ENCODE peak calls at places on chromosomes 4 and X, in five cellular contexts. One of them, this sample, is unnamed.

GRCh38 chr4:37487668-37488067 is 198.5 kb downstream of the RELL1 start:
- DNase-seq in dorsolateral prefrontal cortex: no peak
- DNase-seq in HCT116: no peak
- DNase-seq in GM12865: no peak
- DNase-seq in fibroblast of lung: no peak
- DNase-seq in this sample: no peak

GRCh38 chr4:3112979-3113469 is 38.5 kb downstream of the HTT start:
- DNase-seq in dorsolateral prefrontal cortex: no peak
- DNase-seq in HCT116: no peak
- DNase-seq in GM12865: no peak
- DNase-seq in fibroblast of lung: no peak
- DNase-seq in this sample: no peak

GRCh38 chr4:91057871-91058270 is 930.7 kb downstream of the CCSER1 start:
- DNase-seq in dorsolateral prefrontal cortex: no peak
- DNase-seq in HCT116: no peak
- DNase-seq in GM12865: no peak
- DNase-seq in fibroblast of lung: no peak
- DNase-seq in this sample: no peak

GRCh38 chr4:105126311-105127153 is 20.1 kb upstream of the TET2 start:
- DNase-seq in dorsolateral prefrontal cortex: no peak
- DNase-seq in HCT116: no peak
- DNase-seq in GM12865: no peak
- DNase-seq in fibroblast of lung: peak
- DNase-seq in this sample: no peak

GRCh38 chr4:108372678-108373077 is 203.9 kb upstream of the LEF1 start:
- DNase-seq in dorsolateral prefrontal cortex: no peak
- DNase-seq in HCT116: no peak
- DNase-seq in GM12865: peak
- DNase-seq in fibroblast of lung: no peak
- DNase-seq in this sample: no peak

GRCh38 chr4:96093057-96093456 is 253.2 kb downstream of the PDHA2 start:
- DNase-seq in dorsolateral prefrontal cortex: no peak
- DNase-seq in HCT116: no peak
- DNase-seq in GM12865: no peak
- DNase-seq in fibroblast of lung: no peak
- DNase-seq in this sample: no peak

GRCh38 chrX:11380187-11380586 is 87.0 kb downstream of the AMELX start:
- DNase-seq in dorsolateral prefrontal cortex: no peak
- DNase-seq in HCT116: no peak
- DNase-seq in GM12865: no peak
- DNase-seq in fibroblast of lung: peak
- DNase-seq in this sample: no peak

GRCh38 chr4:179372242-179372641 is 1930.0 kb upstream of the AGA start:
- DNase-seq in dorsolateral prefrontal cortex: no peak
- DNase-seq in HCT116: no peak
- DNase-seq in GM12865: no peak
- DNase-seq in fibroblast of lung: no peak
- DNase-seq in this sample: no peak

GRCh38 chr4:87152310-87153061 is 67.9 kb downstream of the KLHL8 start:
- DNase-seq in dorsolateral prefrontal cortex: no peak
- DNase-seq in HCT116: no peak
- DNase-seq in GM12865: no peak
- DNase-seq in fibroblast of lung: no peak
- DNase-seq in this sample: no peak

GRCh38 chrX:154384284-154384892 is 5.3 kb downstream of the EMD start:
- DNase-seq in dorsolateral prefrontal cortex: no peak
- DNase-seq in HCT116: no peak
- DNase-seq in GM12865: no peak
- DNase-seq in fibroblast of lung: no peak
- DNase-seq in this sample: no peak

GRCh38 chr4:161642708-161643107 is 521.1 kb downstream of the FSTL5 start:
- DNase-seq in dorsolateral prefrontal cortex: no peak
- DNase-seq in HCT116: no peak
- DNase-seq in GM12865: no peak
- DNase-seq in fibroblast of lung: peak
- DNase-seq in this sample: no peak

GRCh38 chr4:94871644-94872305 is 114.0 kb downstream of the BMPR1B start:
- DNase-seq in dorsolateral prefrontal cortex: no peak
- DNase-seq in HCT116: no peak
- DNase-seq in GM12865: no peak
- DNase-seq in fibroblast of lung: no peak
- DNase-seq in this sample: no peak

GRCh38 chrX:129653181-129653984 is 1.4 kb downstream of the APLN start:
- DNase-seq in dorsolateral prefrontal cortex: no peak
- DNase-seq in HCT116: no peak
- DNase-seq in GM12865: no peak
- DNase-seq in fibroblast of lung: no peak
- DNase-seq in this sample: no peak

GRCh38 chr4:7459471-7459870 is 24.7 kb upstream of the PSAPL1 start:
- DNase-seq in dorsolateral prefrontal cortex: no peak
- DNase-seq in HCT116: no peak
- DNase-seq in GM12865: no peak
- DNase-seq in fibroblast of lung: no peak
- DNase-seq in this sample: no peak

GRCh38 chr4:7461171-7461570 is 26.4 kb upstream of the PSAPL1 start:
- DNase-seq in dorsolateral prefrontal cortex: no peak
- DNase-seq in HCT116: no peak
- DNase-seq in GM12865: no peak
- DNase-seq in fibroblast of lung: no peak
- DNase-seq in this sample: no peak

GRCh38 chr4:7458477-7458876 is 23.7 kb upstream of the PSAPL1 start:
- DNase-seq in dorsolateral prefrontal cortex: no peak
- DNase-seq in HCT116: no peak
- DNase-seq in GM12865: no peak
- DNase-seq in fibroblast of lung: no peak
- DNase-seq in this sample: no peak

GRCh38 chr4:7462509-7462971 is 27.8 kb upstream of the PSAPL1 start:
- DNase-seq in dorsolateral prefrontal cortex: peak
- DNase-seq in HCT116: peak
- DNase-seq in GM12865: no peak
- DNase-seq in fibroblast of lung: no peak
- DNase-seq in this sample: no peak

DNA sequence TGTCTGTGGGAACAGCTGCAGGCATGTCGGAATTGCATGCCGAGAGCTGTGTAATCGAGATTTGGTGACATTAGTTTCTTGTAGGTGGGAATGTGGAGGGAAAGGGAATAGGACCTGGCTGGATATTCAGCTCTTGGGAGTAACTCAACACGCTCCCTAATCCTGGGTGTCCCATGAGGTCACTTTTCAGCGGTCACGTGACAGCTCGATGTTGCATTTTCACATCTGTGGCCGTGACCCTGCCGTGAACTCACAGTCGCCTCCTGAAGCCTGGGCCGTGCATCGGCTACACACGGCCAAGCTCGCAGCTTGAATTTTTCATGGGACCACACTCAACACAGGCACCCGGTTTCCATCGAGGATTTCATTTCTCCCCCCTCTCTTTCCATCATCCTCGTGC is 25.9 kb upstream of the PSAPL1 start:
- DNase-seq in dorsolateral prefrontal cortex: no peak
- DNase-seq in HCT116: no peak
- DNase-seq in GM12865: no peak
- DNase-seq in fibroblast of lung: peak
- DNase-seq in this sample: no peak
- TF ChIP-seq CTCF in dorsolateral prefrontal cortex: no peak
- TF ChIP-seq CTCF in HCT116: no peak
- TF ChIP-seq CTCF in GM12865: no peak
- TF ChIP-seq CTCF in fibroblast of lung: no peak
- TF ChIP-seq CTCF in this sample: no peak

DNA sequence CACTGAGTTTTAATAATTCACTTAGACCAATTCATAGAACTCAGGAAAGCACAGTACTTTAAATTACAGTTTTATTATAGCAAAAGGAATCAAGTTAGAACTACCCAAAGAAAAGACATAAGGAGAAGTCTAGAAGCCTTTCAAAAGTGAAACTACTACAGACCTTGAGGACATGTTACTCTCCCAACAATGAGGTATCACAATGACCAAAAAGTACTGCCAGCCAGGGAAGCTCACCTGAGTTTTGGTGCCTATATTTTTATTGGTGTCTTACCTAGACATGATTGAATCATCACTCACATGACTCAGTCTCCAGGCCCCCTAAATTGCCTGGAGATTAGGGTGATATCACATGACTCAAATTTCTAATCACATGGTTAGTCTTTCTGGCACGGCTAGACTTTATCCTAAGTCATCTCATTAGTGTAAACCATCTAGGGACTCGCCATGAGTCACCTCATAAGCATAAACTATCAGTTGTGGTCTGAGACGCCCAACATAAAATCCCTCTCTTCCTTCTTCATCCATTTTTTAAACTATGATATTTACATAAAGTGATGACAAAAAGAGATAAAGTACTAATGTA is 372.3 kb downstream of the TMA16 start:
- DNase-seq in dorsolateral prefrontal cortex: no peak
- DNase-seq in HCT116: no peak
- DNase-seq in GM12865: no peak
- DNase-seq in fibroblast of lung: peak
- DNase-seq in this sample: no peak
- H3K4me3 ChIP-seq in dorsolateral prefrontal cortex: no peak
- H3K4me3 ChIP-seq in HCT116: no peak
- H3K4me3 ChIP-seq in GM12865: no peak
- H3K4me3 ChIP-seq in fibroblast of lung: no peak
- H3K4me3 ChIP-seq in this sample: no peak

DNA sequence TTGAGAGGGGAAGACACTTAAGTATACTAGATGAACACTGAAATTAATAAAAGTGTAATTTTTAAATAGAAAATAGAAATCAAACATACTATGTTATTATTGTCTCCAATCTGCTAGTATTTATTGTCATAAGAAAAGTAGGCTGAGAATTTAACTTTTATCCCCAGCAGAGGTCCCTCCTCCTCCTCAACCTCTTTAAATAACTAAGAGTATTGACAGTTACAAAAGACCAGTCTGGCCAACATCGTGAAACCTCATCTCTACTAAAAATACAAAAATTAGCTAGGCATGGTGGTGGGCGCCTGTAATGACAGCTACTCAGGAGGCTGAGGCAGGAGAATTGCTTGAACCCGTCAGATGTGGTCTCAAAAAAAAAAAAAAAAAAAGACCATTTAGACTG is 4.1 kb downstream of the SLC30A9 start:
- DNase-seq in dorsolateral prefrontal cortex: no peak
- DNase-seq in HCT116: no peak
- DNase-seq in GM12865: no peak
- DNase-seq in fibroblast of lung: no peak
- DNase-seq in this sample: no peak
- TF ChIP-seq CTCF in dorsolateral prefrontal cortex: no peak
- TF ChIP-seq CTCF in HCT116: peak
- TF ChIP-seq CTCF in GM12865: no peak
- TF ChIP-seq CTCF in fibroblast of lung: no peak
- TF ChIP-seq CTCF in this sample: no peak

GRCh38 chrX:50204364-50204899 is at the start of gene CCNB3:
- DNase-seq in dorsolateral prefrontal cortex: peak
- DNase-seq in HCT116: peak
- DNase-seq in GM12865: peak
- DNase-seq in fibroblast of lung: peak
- DNase-seq in this sample: no peak
- H3K4me3 ChIP-seq in dorsolateral prefrontal cortex: peak
- H3K4me3 ChIP-seq in HCT116: peak
- H3K4me3 ChIP-seq in GM12865: peak
- H3K4me3 ChIP-seq in fibroblast of lung: peak
- H3K4me3 ChIP-seq in this sample: peak

GRCh38 chr4:92551616-92552015 is 247.8 kb downstream of the GRID2 start:
- DNase-seq in dorsolateral prefrontal cortex: no peak
- DNase-seq in HCT116: no peak
- DNase-seq in GM12865: no peak
- DNase-seq in fibroblast of lung: no peak
- DNase-seq in this sample: no peak
- TF ChIP-seq CTCF in dorsolateral prefrontal cortex: no peak
- TF ChIP-seq CTCF in HCT116: no peak
- TF ChIP-seq CTCF in GM12865: no peak
- TF ChIP-seq CTCF in fibroblast of lung: no peak
- TF ChIP-seq CTCF in this sample: no peak

GRCh38 chr4:169660929-169661328 is 40.6 kb downstream of the CLCN3 start:
- DNase-seq in dorsolateral prefrontal cortex: no peak
- DNase-seq in HCT116: no peak
- DNase-seq in GM12865: no peak
- DNase-seq in fibroblast of lung: no peak
- DNase-seq in this sample: no peak
- H3K4me3 ChIP-seq in dorsolateral prefrontal cortex: peak
- H3K4me3 ChIP-seq in HCT116: peak
- H3K4me3 ChIP-seq in GM12865: no peak
- H3K4me3 ChIP-seq in fibroblast of lung: peak
- H3K4me3 ChIP-seq in this sample: peak

DNA sequence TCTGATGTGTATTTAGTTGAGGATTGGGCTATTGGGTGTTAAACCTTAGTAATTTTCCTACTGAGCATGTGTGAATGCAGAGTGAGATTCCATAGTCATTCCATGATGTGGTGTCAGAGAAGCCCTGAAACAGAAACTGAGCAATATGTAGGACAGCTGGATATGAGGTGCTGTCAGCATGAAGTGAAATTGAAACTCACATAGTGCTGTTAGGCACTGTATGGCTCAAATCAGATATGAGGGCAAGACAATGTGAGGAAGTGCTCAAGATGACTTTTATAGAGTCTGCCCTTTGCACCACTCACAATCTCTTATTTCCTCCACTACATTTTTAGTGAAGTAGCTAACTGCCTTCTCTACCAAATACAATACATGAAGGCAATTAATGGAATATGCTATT is 188.3 kb downstream of the SH3BGRL start:
- DNase-seq in dorsolateral prefrontal cortex: no peak
- DNase-seq in HCT116: no peak
- DNase-seq in GM12865: peak
- DNase-seq in fibroblast of lung: no peak
- DNase-seq in this sample: no peak
- TF ChIP-seq CTCF in dorsolateral prefrontal cortex: no peak
- TF ChIP-seq CTCF in HCT116: no peak
- TF ChIP-seq CTCF in GM12865: no peak
- TF ChIP-seq CTCF in fibroblast of lung: no peak
- TF ChIP-seq CTCF in this sample: no peak

This sample was measured in AG04449.